ENCODE peak calls at places on chromosomes 6 and 20, in ten cellular contexts. One of them, this sample, is unnamed.

GRCh38 chr6:37565267-37566208 is 65.8 kb upstream of the CCDC167 start:
- DNase-seq in PC-3: no peak
- DNase-seq in stimulated activated CD4-positive, alpha-beta T cell treated with anti-CD3 and anti-CD28 coated beads, TNF-alpha, amount 100 ng/mL, for 1 hour: no peak
- DNase-seq in BJ: no peak
- DNase-seq in T-helper 9 cell: no peak
- DNase-seq in colonic mucosa: no peak
- DNase-seq in astrocyte of the spinal cord: no peak
- DNase-seq in tibial artery: no peak
- DNase-seq in sciatic nerve: no peak
- DNase-seq in foreskin fibroblast: no peak
- DNase-seq in this sample: no peak

GRCh38 chr6:54335871-54336270 is 27.6 kb downstream of the TINAG start:
- DNase-seq in PC-3: peak
- DNase-seq in stimulated activated CD4-positive, alpha-beta T cell treated with anti-CD3 and anti-CD28 coated beads, TNF-alpha, amount 100 ng/mL, for 1 hour: no peak
- DNase-seq in BJ: peak
- DNase-seq in T-helper 9 cell: no peak
- DNase-seq in colonic mucosa: no peak
- DNase-seq in astrocyte of the spinal cord: peak
- DNase-seq in tibial artery: no peak
- DNase-seq in sciatic nerve: no peak
- DNase-seq in foreskin fibroblast: peak
- DNase-seq in this sample: no peak

GRCh38 chr20:62376112-62377063 is 9.3 kb upstream of the LAMA5 start:
- DNase-seq in PC-3: no peak
- DNase-seq in stimulated activated CD4-positive, alpha-beta T cell treated with anti-CD3 and anti-CD28 coated beads, TNF-alpha, amount 100 ng/mL, for 1 hour: no peak
- DNase-seq in BJ: no peak
- DNase-seq in T-helper 9 cell: no peak
- DNase-seq in colonic mucosa: no peak
- DNase-seq in astrocyte of the spinal cord: no peak
- DNase-seq in tibial artery: no peak
- DNase-seq in sciatic nerve: no peak
- DNase-seq in foreskin fibroblast: peak
- DNase-seq in this sample: peak

GRCh38 chr6:42453649-42454427 is 2.1 kb upstream of the TRERF1 start:
- DNase-seq in PC-3: no peak
- DNase-seq in stimulated activated CD4-positive, alpha-beta T cell treated with anti-CD3 and anti-CD28 coated beads, TNF-alpha, amount 100 ng/mL, for 1 hour: no peak
- DNase-seq in BJ: no peak
- DNase-seq in T-helper 9 cell: no peak
- DNase-seq in colonic mucosa: peak
- DNase-seq in astrocyte of the spinal cord: peak
- DNase-seq in tibial artery: peak
- DNase-seq in sciatic nerve: peak
- DNase-seq in foreskin fibroblast: peak
- DNase-seq in this sample: peak

GRCh38 chr6:56364482-56365313 is 117.3 kb upstream of the COL21A1 start:
- DNase-seq in PC-3: peak
- DNase-seq in stimulated activated CD4-positive, alpha-beta T cell treated with anti-CD3 and anti-CD28 coated beads, TNF-alpha, amount 100 ng/mL, for 1 hour: no peak
- DNase-seq in BJ: peak
- DNase-seq in T-helper 9 cell: no peak
- DNase-seq in colonic mucosa: no peak
- DNase-seq in astrocyte of the spinal cord: peak
- DNase-seq in tibial artery: no peak
- DNase-seq in sciatic nerve: no peak
- DNase-seq in foreskin fibroblast: peak
- DNase-seq in this sample: no peak

GRCh38 chr20:40493071-40493470 is 196.0 kb downstream of the MAFB start:
- DNase-seq in PC-3: no peak
- DNase-seq in stimulated activated CD4-positive, alpha-beta T cell treated with anti-CD3 and anti-CD28 coated beads, TNF-alpha, amount 100 ng/mL, for 1 hour: no peak
- DNase-seq in BJ: no peak
- DNase-seq in T-helper 9 cell: no peak
- DNase-seq in colonic mucosa: no peak
- DNase-seq in astrocyte of the spinal cord: peak
- DNase-seq in tibial artery: peak
- DNase-seq in sciatic nerve: peak
- DNase-seq in foreskin fibroblast: peak
- DNase-seq in this sample: no peak

GRCh38 chr6:91273729-91274128 is 686.9 kb upstream of the MAP3K7 start:
- DNase-seq in PC-3: no peak
- DNase-seq in stimulated activated CD4-positive, alpha-beta T cell treated with anti-CD3 and anti-CD28 coated beads, TNF-alpha, amount 100 ng/mL, for 1 hour: no peak
- DNase-seq in BJ: no peak
- DNase-seq in T-helper 9 cell: no peak
- DNase-seq in colonic mucosa: no peak
- DNase-seq in astrocyte of the spinal cord: peak
- DNase-seq in tibial artery: no peak
- DNase-seq in sciatic nerve: peak
- DNase-seq in foreskin fibroblast: no peak
- DNase-seq in this sample: no peak

GRCh38 chr6:129903082-129903481 is 42.0 kb upstream of the TMEM244 start:
- DNase-seq in PC-3: no peak
- DNase-seq in stimulated activated CD4-positive, alpha-beta T cell treated with anti-CD3 and anti-CD28 coated beads, TNF-alpha, amount 100 ng/mL, for 1 hour: no peak
- DNase-seq in BJ: no peak
- DNase-seq in T-helper 9 cell: no peak
- DNase-seq in colonic mucosa: no peak
- DNase-seq in astrocyte of the spinal cord: peak
- DNase-seq in tibial artery: no peak
- DNase-seq in sciatic nerve: no peak
- DNase-seq in foreskin fibroblast: no peak
- DNase-seq in this sample: no peak

GRCh38 chr6:44177691-44178423 is 19.2 kb downstream of the CAPN11 start:
- DNase-seq in PC-3: no peak
- DNase-seq in stimulated activated CD4-positive, alpha-beta T cell treated with anti-CD3 and anti-CD28 coated beads, TNF-alpha, amount 100 ng/mL, for 1 hour: no peak
- DNase-seq in BJ: peak
- DNase-seq in T-helper 9 cell: no peak
- DNase-seq in colonic mucosa: no peak
- DNase-seq in astrocyte of the spinal cord: peak
- DNase-seq in tibial artery: peak
- DNase-seq in sciatic nerve: peak
- DNase-seq in foreskin fibroblast: peak
- DNase-seq in this sample: no peak

GRCh38 chr20:32651537-32651936 is 22.2 kb downstream of the C20orf203 start:
- DNase-seq in PC-3: no peak
- DNase-seq in stimulated activated CD4-positive, alpha-beta T cell treated with anti-CD3 and anti-CD28 coated beads, TNF-alpha, amount 100 ng/mL, for 1 hour: no peak
- DNase-seq in BJ: no peak
- DNase-seq in T-helper 9 cell: no peak
- DNase-seq in colonic mucosa: no peak
- DNase-seq in astrocyte of the spinal cord: no peak
- DNase-seq in tibial artery: no peak
- DNase-seq in sciatic nerve: no peak
- DNase-seq in foreskin fibroblast: no peak
- DNase-seq in this sample: no peak

GRCh38 chr20:47038581-47039560 is 144.2 kb downstream of the EYA2 start:
- DNase-seq in PC-3: no peak
- DNase-seq in stimulated activated CD4-positive, alpha-beta T cell treated with anti-CD3 and anti-CD28 coated beads, TNF-alpha, amount 100 ng/mL, for 1 hour: no peak
- DNase-seq in BJ: no peak
- DNase-seq in T-helper 9 cell: no peak
- DNase-seq in colonic mucosa: no peak
- DNase-seq in astrocyte of the spinal cord: no peak
- DNase-seq in tibial artery: peak
- DNase-seq in sciatic nerve: no peak
- DNase-seq in foreskin fibroblast: peak
- DNase-seq in this sample: no peak